ENCODE peak calls at places on chromosomes 11 and 22, in five cellular contexts. A is T-helper 2 cell; S is naive thymus-derived CD8-positive, alpha-beta T cell; M is HTR-8/SVneo; T is iris pigment epithelial cell. X is an unnamed sample.

GRCh38 chr11:111365722-111366559 is 13.1 kb downstream of the POU2AF1 start:
- DNase-seq in T (no peak), M (no peak), S (no peak), A (no peak), X (no peak)

GRCh38 chr11:612201-612960 is 3.4 kb downstream of the IRF7 start:
- DNase-seq in T (peak; percentile 22), A (no peak), S (no peak), M (peak; percentile 36), X (peak; percentile 14)

GRCh38 chr22:42797021-42797420 is 60.1 kb downstream of the ARFGAP3 start:
- DNase-seq in S (no peak), A (no peak), M (no peak), T (no peak), X (no peak)

GRCh38 chr22:17830041-17830961 is 56.0 kb upstream of the BID start:
- DNase-seq in T (peak; percentile 70), A (peak; percentile 57), S (peak; percentile 66), M (peak; percentile 87), X (peak; percentile 90)

GRCh38 chr11:57727185-57727584 is 14.1 kb upstream of the SELENOH start:
- DNase-seq in S (no peak), M (no peak), A (no peak), T (no peak), X (no peak)

GRCh38 chr11:12715131-12715530 is 40.9 kb downstream of the TEAD1 start:
- DNase-seq in S (no peak), T (no peak), A (no peak), M (no peak), X (no peak)

GRCh38 chr11:83206771-83207413 is 13.4 kb downstream of the ANKRD42 start:
- DNase-seq in S (no peak), M (no peak), T (no peak), A (no peak), X (no peak)

GRCh38 chr22:19767427-19768380 is 7.1 kb downstream of the TBX1 start:
- DNase-seq in M (no peak), T (no peak), A (no peak), S (no peak), X (no peak)

GRCh38 chr11:97995874-97996273 is 1024.9 kb upstream of the CNTN5 start:
- DNase-seq in T (no peak), S (no peak), A (no peak), M (no peak), X (no peak)

GRCh38 chr22:18033204-18033998 is 9.0 kb upstream of the MICAL3 start:
- DNase-seq in A (no peak), T (no peak), S (no peak), M (no peak), X (peak; percentile 64)

GRCh38 chr22:42945736-42946135 is 69.2 kb downstream of the PACSIN2 start:
- DNase-seq in T (no peak), M (no peak), A (no peak), S (no peak), X (no peak)

GRCh38 chr11:117828641-117829368 is 4.3 kb upstream of the FXYD2 start:
- DNase-seq in M (peak; percentile 70), A (no peak), T (peak; percentile 68), S (peak; percentile 65), X (peak; percentile 19)

GRCh38 chr11:88042238-88043032 is 132.8 kb downstream of the RAB38 start:
- DNase-seq in A (no peak), M (no peak), T (no peak), S (no peak), X (no peak)

GRCh38 chr11:115439385-115439784 is 64.8 kb downstream of the CADM1 start:
- DNase-seq in T (peak; percentile 3), M (no peak), A (no peak), S (no peak), X (no peak)

GRCh38 chr11:103794262-103794661 is 242.2 kb upstream of the DDI1 start:
- DNase-seq in S (no peak), M (no peak), A (no peak), T (peak; percentile 85), X (peak; percentile 57)

GRCh38 chr11:613369-613968 is 2.3 kb downstream of the IRF7 start:
- DNase-seq in S (peak; percentile 76), M (peak; percentile 43), A (peak; percentile 78), T (peak; percentile 54), X (peak; percentile 46)

GRCh38 chr11:46514370-46514769 is 79.5 kb downstream of the AMBRA1 start:
- DNase-seq in T (no peak), S (no peak), A (no peak), M (no peak), X (no peak)

GRCh38 chr22:40407831-40408717 is 37.7 kb downstream of the SGSM3 start:
- DNase-seq in M (no peak), S (no peak), A (no peak), T (no peak), X (no peak)

GRCh38 chr11:101166038-101166437 is 36.4 kb upstream of the PGR start:
- DNase-seq in S (no peak), T (no peak), A (no peak), M (no peak), X (no peak)

GRCh38 chr11:84720706-84721402 is 906.3 kb downstream of the DLG2 start:
- DNase-seq in A (no peak), T (no peak), M (no peak), S (no peak), X (peak; percentile 33)

GRCh38 chr11:298406-299065 is 790 bp downstream of the IFITM5 start:
- DNase-seq in T (no peak), A (peak; percentile 6), M (no peak), S (no peak), X (no peak)

GRCh38 chr22:35477911-35478582 is 62.6 kb upstream of the RASD2 start:
- DNase-seq in T (peak; percentile 75), S (no peak), M (peak; percentile 82), A (no peak), X (no peak)

GRCh38 chr11:46330887-46331652 is 16.2 kb upstream of the DGKZ start:
- DNase-seq in A (no peak), S (peak; percentile 61), T (no peak), M (no peak), X (no peak)

GRCh38 chr11:41245184-41245583 is 214.3 kb downstream of the LRRC4C start:
- DNase-seq in T (no peak), S (no peak), M (no peak), A (no peak), X (no peak)

GRCh38 chr11:17599460-17599925 is 52.4 kb downstream of the OTOG start:
- DNase-seq in M (no peak), S (no peak), A (no peak), T (no peak), X (no peak)

GRCh38 chr22:35664955-35665577 is 16.8 kb downstream of the APOL6 start:
- DNase-seq in S (no peak), A (no peak), M (no peak), T (no peak), X (no peak)

GRCh38 chr11:10080134-10080533 is 213.9 kb downstream of the SBF2 start:
- DNase-seq in S (no peak), A (no peak), M (no peak), T (no peak), X (no peak)

GRCh38 chr11:77619576-77620198 is 17.9 kb downstream of the CLNS1A start:
- DNase-seq in A (no peak), S (peak; percentile 23), M (peak; percentile 46), T (peak; percentile 49), X (peak; percentile 86)

GRCh38 chr22:20158366-20159036 is 7.6 kb upstream of the CCDC188 start:
- DNase-seq in T (no peak), S (no peak), M (no peak), A (no peak), X (no peak)

GRCh38 chr11:73957654-73958361 is 7.0 kb downstream of the DNAJB13 start:
- DNase-seq in A (no peak), M (no peak), T (no peak), S (no peak), X (no peak)

GRCh38 chr22:28034760-28035401 is 115.8 kb upstream of the PITPNB start:
- DNase-seq in A (no peak), M (no peak), S (peak; percentile 20), T (peak; percentile 74), X (peak; percentile 53)

GRCh38 chr11:115425243-115425642 is 79.0 kb downstream of the CADM1 start:
- DNase-seq in A (no peak), M (no peak), T (no peak), S (no peak), X (no peak)

GRCh38 chr22:39308614-39309363 is 10.6 kb downstream of the RPL3 start:
- DNase-seq in A (no peak), S (no peak), M (peak; percentile 82), T (peak; percentile 96), X (peak; percentile 98)

GRCh38 chr22:49936018-49936972 is 17.9 kb downstream of the CRELD2 start:
- DNase-seq in M (peak; percentile 81), T (peak; percentile 88), S (peak; percentile 82), A (peak; percentile 86), X (peak; percentile 86)

GRCh38 chr11:66762088-66762487 is 33.1 kb upstream of the SPTBN2 start:
- DNase-seq in A (no peak), T (no peak), S (no peak), M (no peak), X (no peak)

GRCh38 chr11:13699041-13699440 is 30.6 kb downstream of the FAR1 start:
- DNase-seq in S (no peak), M (no peak), T (no peak), A (no peak), X (no peak)

GRCh38 chr11:1263036-1263435 is 40.2 kb downstream of the MUC5B start:
- DNase-seq in S (no peak), A (no peak), T (no peak), M (no peak), X (no peak)

X was measured in adipocyte.